ENCODE peak calls at places on chromosomes 12 and 14, in six cellular contexts. J is CD8-positive, alpha-beta memory T cell; U is lower lobe of right lung; A is astrocyte; P is mammary epithelial cell; C is breast epithelium. E is an unnamed sample.

GRCh38 chr14:56202256-56202655 is 84.0 kb downstream of the PELI2 start:
- DNase-seq in C (no peak), A (no peak), U (no peak), J (no peak), P (no peak), E (no peak)

GRCh38 chr12:37546901-37547475 is 769.6 kb upstream of the ALG10B start:
- DNase-seq in C (no peak), A (no peak), J (no peak), U (no peak), P (no peak), E (no peak)

GRCh38 chr12:109951136-109951535 is 45.0 kb downstream of the GIT2 start:
- DNase-seq in A (peak; percentile 96), P (peak; percentile 61), U (no peak), C (no peak), J (no peak), E (no peak)

GRCh38 chr12:27821259-27821973 is 41.4 kb upstream of the MANSC4 start:
- DNase-seq in C (no peak), J (peak; percentile 3), P (peak; percentile 86), U (no peak), A (peak; percentile 76), E (peak; percentile 38)

GRCh38 chr14:52048641-52049204 is 20.1 kb downstream of the NID2 start:
- DNase-seq in P (no peak), A (peak; percentile 46), J (no peak), C (no peak), U (no peak), E (no peak)

GRCh38 chr12:132285991-132286681 is 43.3 kb downstream of the GALNT9 start:
- DNase-seq in P (no peak), J (no peak), C (peak; percentile 47), U (peak; percentile 69), A (peak; percentile 53), E (no peak)

GRCh38 chr12:123055281-123055766 is 74.8 kb downstream of the ARL6IP4 start:
- DNase-seq in A (no peak), J (no peak), P (no peak), U (no peak), C (no peak), E (no peak)

GRCh38 chr12:12091977-12092663 is 21.4 kb downstream of the BCL2L14 start:
- DNase-seq in C (no peak), J (no peak), U (no peak), A (no peak), P (no peak), E (no peak)

GRCh38 chr12:61810486-61810885 is 449.7 kb upstream of the USP15 start:
- DNase-seq in C (no peak), J (no peak), P (no peak), A (no peak), U (no peak), E (no peak)

GRCh38 chr12:91892081-91892855 is 253.4 kb downstream of the BTG1 start:
- DNase-seq in P (no peak), A (no peak), J (no peak), C (no peak), U (no peak), E (no peak)

GRCh38 chr12:79933580-79934264 is 1.2 kb downstream of the PPP1R12A start:
- DNase-seq in A (no peak), U (no peak), C (no peak), J (no peak), P (peak; percentile 35), E (peak; percentile 18)

GRCh38 chr14:99519931-99520421 is 38.8 kb downstream of the CCNK start:
- DNase-seq in C (no peak), A (no peak), P (no peak), U (peak; percentile 34), J (no peak), E (no peak)

GRCh38 chr12:53381739-53382630 is 2.0 kb downstream of the SP1 start:
- DNase-seq in A (no peak), U (peak; percentile 65), C (peak; percentile 34), J (peak; percentile 22), P (peak; percentile 95), E (peak; percentile 30)

GRCh38 chr14:56482306-56482705 is 97.3 kb upstream of the TMEM260 start:
- DNase-seq in U (no peak), P (no peak), C (no peak), A (no peak), J (no peak), E (no peak)

GRCh38 chr12:115132145-115132544 is 448.2 kb upstream of the TBX3 start:
- DNase-seq in C (peak; percentile 80), A (peak; percentile 8), P (peak; percentile 88), U (no peak), J (no peak), E (no peak)

GRCh38 chr14:91316761-91317160 is 72.3 kb upstream of the GPR68 start:
- DNase-seq in P (no peak), A (no peak), C (no peak), U (no peak), J (no peak), E (no peak)

GRCh38 chr14:91728616-91729183 is 3.2 kb downstream of the CATSPERB start:
- DNase-seq in C (no peak), A (no peak), U (no peak), P (no peak), J (no peak), E (no peak)

GRCh38 chr14:71363961-71364360 is 456.7 kb downstream of the PCNX1 start:
- DNase-seq in C (no peak), P (no peak), J (no peak), A (peak; percentile 75), U (no peak), E (no peak)

GRCh38 chr12:45290218-45290609 is 74.3 kb downstream of the ANO6 start:
- DNase-seq in C (no peak), U (no peak), J (no peak), A (peak; percentile 77), P (peak; percentile 87), E (no peak)

GRCh38 chr12:50302686-50303085 is 19.4 kb upstream of the LIMA1 start:
- DNase-seq in U (no peak), J (no peak), P (no peak), A (peak; percentile 58), C (no peak), E (no peak)

GRCh38 chr14:61498303-61498702 is 176.9 kb downstream of the PRKCH start:
- DNase-seq in P (no peak), A (peak; percentile 76), J (no peak), U (no peak), C (no peak), E (no peak)

GRCh38 chr14:61493239-61493638 is 171.9 kb downstream of the PRKCH start:
- DNase-seq in J (no peak), A (peak; percentile 96), P (peak; percentile 41), C (no peak), U (no peak), E (no peak)

GRCh38 chr14:61498811-61499210 is 177.4 kb downstream of the PRKCH start:
- DNase-seq in A (no peak), C (no peak), U (no peak), P (no peak), J (no peak), E (no peak)

GRCh38 chr14:61493996-61494395 is 172.6 kb downstream of the PRKCH start:
- DNase-seq in J (no peak), U (no peak), C (no peak), A (no peak), P (no peak), E (no peak)

DNA sequence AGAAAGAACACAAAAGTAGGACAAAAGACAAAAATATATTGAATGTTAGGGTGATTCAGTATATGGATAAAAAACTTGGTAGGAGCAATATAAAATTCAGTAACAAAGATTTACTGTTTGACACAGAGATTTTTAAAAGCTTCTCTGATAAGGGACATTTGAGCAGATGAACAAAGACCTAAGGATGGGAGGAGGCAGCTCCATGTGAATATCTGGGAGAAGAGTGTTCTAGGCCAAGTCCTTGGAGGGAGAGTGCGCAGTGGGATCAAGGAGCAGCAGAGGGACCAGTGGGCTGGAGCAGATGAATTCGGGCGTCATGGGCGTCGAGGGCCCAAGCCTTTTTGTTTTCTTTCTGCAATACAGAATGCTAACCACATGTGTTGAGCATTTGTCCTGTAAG is 174.4 kb downstream of the PRKCH start:
- DNase-seq in P (no peak), J (no peak), A (no peak), U (no peak), C (no peak), E (no peak)
- H3K4me1 ChIP-seq in P (peaks cover 14% of the 10 kb centered on the region), J (peaks cover 53% of the 10 kb centered on the region), A (peaks cover 24% of the 10 kb centered on the region), U (peaks cover 43% of the 10 kb centered on the region), C (no peaks in the 10 kb centered on the region), E (peaks cover 25% of the 10 kb centered on the region)

DNA sequence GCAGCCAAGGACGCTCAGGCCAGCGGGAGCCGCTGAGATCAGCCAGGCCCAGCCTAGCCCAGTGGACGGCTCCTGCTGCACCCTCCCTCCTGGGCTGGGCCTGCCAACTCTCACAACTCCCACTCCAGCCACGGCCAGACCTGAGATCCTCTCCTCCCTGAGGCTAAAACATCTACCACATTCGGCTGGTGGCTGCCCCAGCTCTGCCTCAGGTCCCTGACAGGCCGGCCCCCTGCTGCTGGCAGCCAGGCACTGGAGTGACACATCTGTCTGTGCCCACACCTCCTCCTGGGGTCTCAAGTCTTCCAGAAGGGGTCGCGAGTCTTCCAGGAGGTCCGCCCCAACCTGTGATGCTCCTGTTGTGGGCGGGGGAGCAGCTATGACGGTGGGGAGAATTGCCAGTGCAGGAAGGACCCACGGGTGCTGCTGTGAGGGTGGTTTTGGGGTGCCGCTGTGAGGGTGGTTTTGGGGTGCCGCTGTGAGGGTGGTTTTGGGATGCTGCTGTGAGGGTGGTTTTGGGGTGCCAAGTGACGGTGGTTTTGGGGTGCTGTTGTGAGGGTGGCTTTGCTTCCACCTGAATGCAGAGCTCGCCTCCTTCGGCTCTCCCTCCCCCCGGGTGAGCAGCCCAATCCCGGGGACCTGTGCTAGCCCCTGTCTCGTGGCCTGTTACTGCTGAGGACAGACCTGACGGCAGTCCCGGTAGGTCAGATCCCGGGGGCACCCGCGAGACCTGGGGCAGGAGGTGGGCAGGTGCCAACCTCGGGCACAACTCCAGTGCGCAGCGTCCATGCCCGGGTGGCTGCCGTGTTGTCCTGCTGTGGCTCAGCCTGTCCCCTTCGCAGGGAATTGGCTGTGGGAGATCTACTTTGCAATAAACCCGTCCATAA is 27.5 kb upstream of the C14orf180 start:
- DNase-seq in C (no peak), J (no peak), A (no peak), P (no peak), U (peak; percentile 30), E (no peak)
- H3K27me3 ChIP-seq in C (no peaks in the 10 kb centered on the region), J (no peaks in the 10 kb centered on the region), A (no peaks in the 10 kb centered on the region), P (peaks cover 6% of the 10 kb centered on the region), U (peaks cover 39% of the 10 kb centered on the region), E (no peaks in the 10 kb centered on the region)

GRCh38 chr12:122028165-122028591 is 6.5 kb downstream of the BCL7A start:
- DNase-seq in U (no peak), A (peak; percentile 69), P (peak; percentile 80), C (no peak), J (no peak), E (no peak)
- H3K36me3 ChIP-seq in U (no peaks in the 10 kb centered on the region), A (no peaks in the 10 kb centered on the region), P (no peaks in the 10 kb centered on the region), C (no peaks in the 10 kb centered on the region), J (no peaks in the 10 kb centered on the region), E (no peaks in the 10 kb centered on the region)

DNA sequence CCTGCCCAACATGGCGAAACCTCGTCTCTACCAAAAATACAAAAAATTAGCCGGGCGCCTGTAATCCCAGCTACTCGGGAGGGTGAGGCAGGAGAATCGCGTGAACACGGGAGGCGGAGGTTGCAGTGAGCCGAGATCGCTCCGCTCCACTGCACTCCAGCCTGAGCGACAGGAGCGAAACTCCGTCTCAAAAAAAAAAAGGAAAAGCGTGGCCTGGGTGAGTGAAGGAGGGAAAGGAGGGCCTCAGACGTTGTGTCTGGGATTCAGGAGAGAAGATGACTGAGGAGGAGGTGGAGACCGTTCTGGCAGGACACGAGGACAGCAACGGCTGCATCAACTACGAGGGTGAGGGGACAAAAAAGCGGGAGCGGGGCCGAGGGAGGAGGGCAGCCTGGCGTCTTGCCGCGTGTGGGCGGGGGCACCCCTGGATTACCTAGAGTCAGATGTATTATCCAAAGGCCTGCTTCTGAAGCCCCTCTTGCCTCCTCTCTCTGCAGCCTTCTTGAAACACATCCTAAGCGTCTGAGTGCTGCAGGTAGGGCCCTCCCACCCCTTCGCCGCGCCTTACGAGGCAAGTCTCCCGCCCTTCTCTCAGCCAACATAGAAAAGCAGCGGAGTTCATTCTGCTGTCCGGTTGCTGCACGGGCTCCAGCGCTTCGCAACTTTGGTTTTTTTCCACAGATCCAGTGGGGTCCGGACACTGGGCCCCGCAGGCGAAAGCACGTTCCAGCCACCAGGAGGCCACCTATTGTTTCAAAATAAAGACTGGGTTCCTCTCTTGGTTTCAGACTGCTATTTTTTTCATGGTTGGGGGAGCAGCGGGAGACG is 744 bp upstream of the MYL6 start:
- DNase-seq in A (peak; percentile 77), P (peak; percentile 77), J (peak; percentile 26), U (peak; percentile 80), C (peak; percentile 89), E (peak; percentile 74)
- H3K4me1 ChIP-seq in A (peaks cover 41% of the 10 kb centered on the region), P (peaks cover 32% of the 10 kb centered on the region), J (peaks cover 47% of the 10 kb centered on the region), U (peaks cover 48% of the 10 kb centered on the region), C (peaks cover 35% of the 10 kb centered on the region), E (peaks cover 33% of the 10 kb centered on the region)